ENCODE peak calls at places on chromosomes 2 and 18, in nine cellular contexts. L, C, G, M, E, T, D, Y and R are unnamed samples.

GRCh38 chr2:218404351-218405145 is 4.9 kb downstream of the CTDSP1 start:
- DNase-seq in M (no peak), L (no peak), T (no peak), C (no peak), Y (no peak), E (no peak), D (no peak), G (no peak), R (no peak)

GRCh38 chr2:28567076-28567471 is 71.2 kb downstream of the PLB1 start:
- DNase-seq in C (no peak), G (no peak), Y (no peak), D (no peak), L (no peak), T (no peak), M (no peak), E (no peak), R (no peak)

GRCh38 chr2:177689623-177690022 is 297.1 kb downstream of the AGPS start:
- DNase-seq in Y (no peak), L (no peak), D (no peak), C (no peak), M (no peak), T (peak), E (no peak), G (no peak), R (no peak)

GRCh38 chr2:109459485-109459884 is 154.3 kb downstream of the SEPTIN10 start:
- DNase-seq in D (no peak), T (no peak), L (no peak), M (no peak), G (no peak), C (no peak), Y (no peak), E (no peak), R (no peak)

GRCh38 chr2:217228732-217229131 is 368.9 kb upstream of the TNP1 start:
- DNase-seq in Y (no peak), E (no peak), L (peak), C (no peak), G (no peak), M (no peak), D (no peak), T (no peak), R (no peak)

GRCh38 chr2:183010112-183010511 is 28.1 kb downstream of the NCKAP1 start:
- DNase-seq in M (no peak), T (no peak), Y (no peak), G (no peak), D (no peak), C (no peak), E (no peak), L (peak), R (no peak)

GRCh38 chr2:77604953-77605947 is 83.1 kb upstream of the LRRTM4 start:
- DNase-seq in T (no peak), L (no peak), E (no peak), C (no peak), M (no peak), G (no peak), Y (no peak), D (no peak), R (no peak)

GRCh38 chr2:61015971-61016370 is 1.5 kb upstream of the PEX13 start:
- DNase-seq in M (no peak), E (no peak), G (no peak), Y (no peak), L (no peak), T (no peak), C (no peak), D (no peak), R (no peak)

GRCh38 chr2:121529439-121530209 is 1.1 kb upstream of the RNU4ATAC start:
- DNase-seq in C (peak), Y (no peak), E (peak), L (no peak), M (no peak), G (peak), D (peak), T (peak), R (no peak)

GRCh38 chr2:46632349-46632748 is 153.0 kb downstream of the TMEM247 start:
- DNase-seq in Y (no peak), G (no peak), C (peak), D (no peak), L (peak), M (no peak), T (peak), E (no peak), R (no peak)

GRCh38 chr2:231946241-231946814 is 15.2 kb upstream of the DIS3L2 start:
- DNase-seq in Y (no peak), G (no peak), M (no peak), L (no peak), E (no peak), T (no peak), D (no peak), C (no peak), R (no peak)

GRCh38 chr2:24711881-24712280 is 81.3 kb downstream of the PTRHD1 start:
- DNase-seq in C (no peak), Y (no peak), T (no peak), M (no peak), E (no peak), D (no peak), L (peak), G (no peak), R (no peak)

GRCh38 chr18:27673861-27674260 is 488.8 kb upstream of the CHST9 start:
- DNase-seq in M (no peak), Y (no peak), C (no peak), D (no peak), L (no peak), E (no peak), G (no peak), T (no peak), R (no peak)

GRCh38 chr2:27306657-27307544 is 1.3 kb downstream of the UCN start:
- DNase-seq in D (no peak), Y (peak), C (no peak), T (no peak), E (no peak), G (peak), M (peak), L (no peak), R (peak)

GRCh38 chr2:202037086-202037485 is 3.4 kb downstream of the FZD7 start:
- DNase-seq in M (no peak), D (no peak), Y (no peak), G (no peak), L (peak), C (no peak), E (no peak), T (no peak), R (no peak)

GRCh38 chr18:54787098-54787497 is 41.2 kb upstream of the RAB27B start:
- DNase-seq in C (no peak), Y (no peak), G (no peak), T (no peak), D (no peak), M (no peak), L (no peak), E (no peak), R (no peak)

GRCh38 chr18:50273203-50274043 is 7.1 kb upstream of the CFAP53 start:
- DNase-seq in E (no peak), Y (no peak), C (no peak), L (no peak), T (no peak), D (no peak), M (no peak), G (no peak), R (no peak)

GRCh38 chr2:113676651-113677050 is 49.6 kb downstream of the RABL2A start:
- DNase-seq in C (no peak), T (no peak), D (no peak), L (no peak), E (no peak), Y (no peak), G (no peak), M (no peak), R (no peak)

GRCh38 chr18:79507546-79508480 is 112.1 kb downstream of the NFATC1 start:
- DNase-seq in T (peak), E (no peak), D (peak), Y (no peak), C (no peak), G (peak), M (no peak), L (peak), R (no peak)

GRCh38 chr2:43228782-43229659 is 2.6 kb upstream of the ZFP36L2 start:
- DNase-seq in L (no peak), C (no peak), Y (no peak), G (peak), D (no peak), M (no peak), E (no peak), T (no peak), R (no peak)

GRCh38 chr2:177550264-177551200 is 158.0 kb downstream of the AGPS start:
- DNase-seq in E (no peak), L (no peak), D (no peak), G (no peak), Y (no peak), C (no peak), M (no peak), T (no peak), R (no peak)

GRCh38 chr18:61093967-61094366 is 239.3 kb upstream of the CDH20 start:
- DNase-seq in Y (no peak), T (no peak), E (no peak), D (no peak), L (no peak), C (no peak), G (no peak), M (no peak), R (no peak)

GRCh38 chr2:239259173-239259572 is 141.6 kb downstream of the HDAC4 start:
- DNase-seq in C (no peak), G (no peak), M (no peak), D (no peak), E (no peak), Y (no peak), T (no peak), L (no peak), R (no peak)

GRCh38 chr18:7117390-7118355 is at the start of gene LAMA1:
- DNase-seq in D (no peak), T (no peak), C (no peak), G (no peak), E (no peak), Y (no peak), M (no peak), L (no peak), R (no peak)

GRCh38 chr18:8721716-8722115 is 16.4 kb downstream of the MTCL1 start:
- DNase-seq in L (peak), T (no peak), E (no peak), C (no peak), D (no peak), G (no peak), M (no peak), Y (no peak), R (no peak)

GRCh38 chr2:2751715-2752315 is 420.7 kb upstream of the MYT1L start:
- DNase-seq in L (no peak), M (no peak), Y (no peak), G (no peak), T (no peak), C (no peak), D (no peak), E (no peak), R (no peak)

GRCh38 chr2:100954044-100954420 is 48.1 kb upstream of the RPL31 start:
- DNase-seq in L (no peak), C (no peak), D (no peak), E (no peak), G (no peak), Y (no peak), M (no peak), T (no peak), R (no peak)

GRCh38 chr2:17635007-17635406 is 94.5 kb downstream of the VSNL1 start:
- DNase-seq in E (no peak), Y (no peak), G (no peak), D (no peak), M (no peak), T (no peak), C (no peak), L (no peak), R (no peak)

GRCh38 chr2:227402959-227403358 is 15.2 kb upstream of the SCYGR1 start:
- DNase-seq in C (no peak), G (no peak), E (no peak), T (no peak), Y (no peak), M (no peak), D (no peak), L (no peak), R (no peak)

GRCh38 chr2:236922061-236922460 is 163.6 kb upstream of the COPS8 start:
- DNase-seq in L (no peak), G (no peak), C (no peak), T (no peak), Y (no peak), E (no peak), M (no peak), D (no peak), R (no peak)

GRCh38 chr18:21184396-21184996 is 57.5 kb upstream of the GREB1L start:
- DNase-seq in M (no peak), C (no peak), G (no peak), T (no peak), D (no peak), E (no peak), L (no peak), Y (no peak), R (no peak)

GRCh38 chr2:159925975-159926374 is 128.0 kb upstream of the CD302 start:
- DNase-seq in T (no peak), C (no peak), M (no peak), G (no peak), Y (no peak), L (no peak), D (no peak), E (no peak), R (no peak)

GRCh38 chr18:9763157-9763556 is 55.1 kb downstream of the RAB31 start:
- DNase-seq in T (no peak), G (no peak), D (no peak), C (no peak), Y (no peak), M (no peak), L (no peak), E (no peak), R (no peak)

GRCh38 chr2:241760301-241760771 is 16.3 kb upstream of the GAL3ST2 start:
- DNase-seq in M (no peak), G (no peak), T (no peak), D (no peak), L (no peak), C (no peak), Y (no peak), E (no peak), R (no peak)

GRCh38 chr2:239180526-239181073 is 220.2 kb downstream of the HDAC4 start:
- DNase-seq in L (no peak), Y (no peak), T (no peak), M (no peak), G (no peak), E (no peak), C (no peak), D (no peak), R (no peak)

GRCh38 chr2:103773884-103774283 is 1012.1 kb downstream of the TMEM182 start:
- DNase-seq in D (no peak), L (no peak), C (no peak), G (no peak), Y (no peak), M (no peak), E (no peak), T (no peak), R (no peak)

GRCh38 chr2:217834744-217835513 is 167.9 kb downstream of the TNS1 start:
- DNase-seq in E (no peak), G (peak), T (no peak), C (no peak), M (no peak), Y (no peak), D (no peak), L (peak), R (no peak)

GRCh38 chr2:54957321-54957999 is 92.8 kb downstream of the RTN4 start:
- DNase-seq in E (no peak), L (no peak), T (no peak), G (no peak), Y (no peak), M (no peak), D (no peak), C (no peak), R (no peak)

GRCh38 chr2:121291251-121291580 is 6.2 kb upstream of the TFCP2L1 start:
- DNase-seq in Y (no peak), G (no peak), L (no peak), D (no peak), C (no peak), T (no peak), E (no peak), M (no peak), R (no peak)

GRCh38 chr2:218329027-218329825 is 27.4 kb upstream of the CATIP start:
- DNase-seq in E (no peak), M (no peak), Y (no peak), C (no peak), G (peak), L (no peak), D (no peak), T (no peak), R (no peak)